ENCODE peak calls at places on chromosomes 6 and 20, in four cellular contexts. Y, U, D and Q are unnamed samples. For H3K4me1, the result is how much of the 10 kb centered on the place peaks cover.

GRCh38 chr20:34984756-34985261 is 29.1 kb downstream of the MYH7B start:
- DNase-seq in Y (no peak), U (no peak), D (no peak), Q (no peak)

GRCh38 chr20:62191781-62192559 is 9.1 kb downstream of the MTG2 start:
- DNase-seq in Y (no peak), U (no peak), D (no peak), Q (no peak)

GRCh38 chr6:105873256-105873704 is 212.9 kb upstream of the PRDM1 start:
- DNase-seq in Y (no peak), U (no peak), D (no peak), Q (no peak)

GRCh38 chr20:61963149-61963548 is 102.5 kb downstream of the TAF4 start:
- DNase-seq in Y (no peak), U (peak), D (no peak), Q (no peak)

GRCh38 chr20:64108731-64109389 is 1.5 kb upstream of the NPBWR2 start:
- DNase-seq in Y (no peak), U (no peak), D (no peak), Q (no peak)

GRCh38 chr6:160634706-160635105 is 29.4 kb downstream of the LPA start:
- DNase-seq in Y (no peak), U (no peak), D (no peak), Q (no peak)

GRCh38 chr6:106415920-106416319 is 55.4 kb downstream of the CRYBG1 start:
- DNase-seq in Y (no peak), U (no peak), D (no peak), Q (no peak)

GRCh38 chr6:169738204-169738971 is 13.0 kb downstream of the DYNLT2 start:
- DNase-seq in Y (no peak), U (no peak), D (peak), Q (no peak)

GRCh38 chr20:35618372-35619131 is 2.9 kb downstream of the SPAG4 start:
- DNase-seq in Y (peak), U (peak), D (peak), Q (no peak)

GRCh38 chr20:49614338-49615050 is 46.6 kb upstream of the PTGIS start:
- DNase-seq in Y (no peak), U (no peak), D (no peak), Q (no peak)

GRCh38 chr6:139187489-139187888 is 52.6 kb downstream of the HECA start:
- DNase-seq in Y (no peak), U (no peak), D (no peak), Q (peak)

GRCh38 chr6:28137458-28138020 is 4.1 kb upstream of the ZKSCAN8 start:
- DNase-seq in Y (peak), U (no peak), D (no peak), Q (peak)

GRCh38 chr6:25181923-25182322 is 97.3 kb upstream of the CARMIL1 start:
- DNase-seq in Y (peak), U (no peak), D (no peak), Q (peak)

GRCh38 chr6:46014511-46015118 is 1.0 kb downstream of the CLIC5 start:
- DNase-seq in Y (no peak), U (peak), D (peak), Q (peak)

GRCh38 chr6:161694995-161695394 is 421.1 kb upstream of the AGPAT4 start:
- DNase-seq in Y (no peak), U (no peak), D (peak), Q (peak)
- H4K5ac ChIP-seq in Y (no peak), U (no peak), D (no peak), Q (no peak)

GRCh38 chr6:157339432-157339831 is 16.1 kb upstream of the TMEM242 start:
- DNase-seq in Y (no peak), U (no peak), D (peak), Q (no peak)

GRCh38 chr6:157337766-157338165 is 14.4 kb upstream of the TMEM242 start:
- DNase-seq in Y (no peak), U (no peak), D (no peak), Q (no peak)

GRCh38 chr6:157346371-157346770 is 23.1 kb upstream of the TMEM242 start:
- DNase-seq in Y (no peak), U (no peak), D (no peak), Q (no peak)

DNA sequence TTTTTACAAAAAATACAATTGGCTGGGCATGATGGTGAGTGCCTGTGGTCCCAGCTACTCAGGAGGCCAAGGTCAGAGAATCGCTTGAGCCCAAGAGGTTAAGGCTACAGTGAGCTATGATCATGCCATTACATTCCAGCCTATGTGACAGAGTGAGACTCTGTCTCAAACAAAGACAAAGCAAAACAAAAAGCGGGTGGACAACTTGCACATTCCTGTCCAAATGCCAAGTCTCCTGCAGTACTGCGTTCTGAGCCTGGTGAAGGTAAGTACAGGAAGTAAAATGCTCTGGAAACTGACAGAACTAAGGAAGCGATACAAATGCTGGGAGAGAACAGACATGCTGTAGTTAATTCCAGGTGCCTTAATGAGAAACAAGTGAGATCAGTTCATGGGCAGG is 20.4 kb upstream of the TMEM242 start:
- DNase-seq in Y (no peak), U (no peak), D (no peak), Q (no peak)
- H3K4me1 ChIP-seq in Y (under half), U (under half), D (under half), Q (under half)

GRCh38 chr20:9573598-9573997 is 59.2 kb downstream of the LAMP5 start:
- DNase-seq in Y (no peak), U (peak), D (no peak), Q (no peak)
- H3K18ac ChIP-seq in Y (no peak), U (peak), D (peak), Q (no peak)

DNA sequence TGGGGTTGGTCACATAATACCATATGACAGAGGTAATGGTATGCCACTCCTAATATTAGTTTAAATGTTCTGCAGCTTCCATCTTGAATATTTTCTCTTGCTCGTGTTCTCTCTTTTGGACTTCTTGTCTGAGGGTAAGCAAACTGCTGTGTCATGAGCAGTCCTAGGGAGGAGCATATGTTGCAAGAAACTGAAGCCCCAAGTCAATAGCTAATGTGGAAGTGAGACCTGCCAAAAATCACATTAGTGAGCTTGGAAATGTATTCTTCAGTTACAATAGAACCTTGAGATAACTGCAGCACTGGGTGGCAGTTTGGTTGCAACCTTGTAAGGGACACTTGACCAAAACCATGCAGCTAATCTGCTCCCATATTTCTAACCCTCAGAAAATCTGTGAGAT is 178.2 kb upstream of the IMPG1 start:
- DNase-seq in Y (no peak), U (no peak), D (no peak), Q (no peak)
- H4K5ac ChIP-seq in Y (no peak), U (no peak), D (no peak), Q (no peak)

DNA sequence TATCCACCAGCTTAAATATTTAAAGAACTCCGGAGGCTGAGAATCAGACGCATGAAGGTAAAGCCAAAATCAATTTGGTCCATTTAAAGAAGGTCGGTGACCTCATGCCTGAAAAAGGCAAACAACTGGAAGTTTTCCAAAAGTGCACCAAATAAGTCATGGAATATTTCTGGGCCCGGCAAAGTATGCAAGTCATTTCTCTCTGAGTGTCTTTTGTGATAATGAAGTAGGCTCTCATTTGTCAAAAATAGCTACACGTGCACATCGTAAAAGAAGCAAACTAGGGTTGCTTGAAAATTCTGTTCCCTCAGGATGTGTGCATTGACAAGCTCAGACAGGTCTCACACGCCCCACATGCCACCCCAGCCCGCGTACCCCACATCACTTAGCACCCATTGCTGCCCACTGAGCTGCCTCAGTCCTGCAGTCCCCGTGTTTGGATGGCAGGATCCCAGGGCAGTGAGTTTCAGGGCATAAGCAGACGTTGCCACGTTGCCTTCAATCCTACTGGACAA is 20.5 kb upstream of the PYGB start:
- DNase-seq in Y (peak), U (no peak), D (no peak), Q (no peak)
- H3K4me1 ChIP-seq in Y (under half), U (under half), D (under half), Q (under half)

DNA sequence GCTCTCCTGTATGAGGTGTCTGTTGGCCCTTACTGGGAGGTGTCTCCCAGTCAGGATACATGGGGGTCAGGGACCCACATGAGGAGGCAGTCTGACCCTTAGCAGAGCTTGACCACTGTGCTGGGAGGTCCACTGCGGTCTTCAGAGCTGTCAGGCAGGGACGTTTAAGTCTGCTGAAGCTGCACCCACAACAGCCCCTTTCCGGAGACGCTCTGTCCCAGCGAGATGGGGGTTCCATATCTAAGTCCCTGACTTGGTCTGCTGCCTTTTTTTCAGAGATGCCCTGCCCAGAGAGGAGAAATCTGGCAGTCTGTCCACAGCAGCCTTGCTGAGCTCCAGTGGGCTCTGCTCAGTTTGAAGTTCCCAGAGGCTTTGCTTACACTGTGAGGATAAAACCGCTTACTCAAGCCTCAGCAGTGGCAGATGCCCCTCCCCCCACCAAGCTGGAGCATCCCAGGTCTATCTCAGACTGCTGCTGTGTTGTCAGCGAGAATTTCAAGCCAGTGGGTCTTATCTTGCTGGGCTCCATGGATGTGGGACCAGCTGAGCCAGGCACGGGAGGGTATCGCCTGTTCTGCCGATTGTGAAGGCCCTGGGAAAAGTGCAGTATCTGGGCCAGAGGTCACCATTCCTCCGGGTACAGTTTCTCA is 36.4 kb upstream of the IBTK start:
- DNase-seq in Y (no peak), U (peak), D (no peak), Q (peak)
- H3K18ac ChIP-seq in Y (no peak), U (no peak), D (no peak), Q (no peak)

GRCh38 chr6:117602899-117603588 is 733 bp upstream of the GOPC start:
- DNase-seq in Y (no peak), U (no peak), D (no peak), Q (no peak)

GRCh38 chr6:117605169-117605826 is 3.0 kb upstream of the GOPC start:
- DNase-seq in Y (peak), U (no peak), D (peak), Q (peak)

GRCh38 chr6:117600008-117600743 is 2.1 kb downstream of the GOPC start:
- DNase-seq in Y (peak), U (no peak), D (no peak), Q (no peak)

GRCh38 chr6:117602151-117602898 is at the start of gene GOPC:
- DNase-seq in Y (peak), U (peak), D (peak), Q (peak)

DNA sequence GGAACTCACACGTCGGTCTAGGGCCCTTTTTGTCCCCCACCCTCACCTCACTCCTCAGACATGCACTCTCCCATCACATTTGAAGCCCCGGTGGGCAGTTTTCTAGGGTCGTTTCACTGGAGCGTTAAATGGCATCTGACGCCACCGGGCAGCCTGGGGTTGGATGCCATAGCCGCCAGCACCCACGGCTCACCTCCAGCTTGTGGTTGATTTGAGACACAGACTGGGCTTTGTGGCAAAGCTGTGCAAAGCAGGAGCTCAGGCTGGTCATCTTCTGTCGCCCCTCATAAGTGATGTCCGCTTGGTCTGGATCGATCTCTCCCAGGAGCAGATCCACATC is 530 bp downstream of the GOPC start:
- DNase-seq in Y (no peak), U (no peak), D (no peak), Q (no peak)
- H4K5ac ChIP-seq in Y (peak), U (peak), D (no peak), Q (no peak)

GRCh38 chr20:32509639-32510066 is 75.5 kb downstream of the NOL4L start:
- DNase-seq in Y (peak), U (no peak), D (peak), Q (no peak)
- H3K4me1 ChIP-seq in Y (under half), U (under half), D (under half), Q (under half)